ENCODE peak calls at places on chromosomes 3 and 15, in four cellular contexts. D, Z, P and K are unnamed samples. For H3K36me3, the result is how much of the 10 kb centered on the place peaks cover.

GRCh38 chr3:145798691-145799550 is 362.1 kb downstream of the PLOD2 start:
- DNase-seq in D (peak), Z (no peak), P (no peak), K (peak)

GRCh38 chr3:139540686-139541085 is 1.1 kb upstream of the RBP1 start:
- DNase-seq in D (no peak), Z (no peak), P (no peak), K (peak)

GRCh38 chr3:183698318-183698731 is 728 bp downstream of the YEATS2 start:
- DNase-seq in D (peak), Z (peak), P (peak), K (no peak)

GRCh38 chr3:44509393-44509921 is 32.0 kb upstream of the ZNF445 start:
- DNase-seq in D (peak), Z (no peak), P (no peak), K (no peak)

GRCh38 chr3:22939349-22939748 is 263.8 kb upstream of the UBE2E2 start:
- DNase-seq in D (peak), Z (peak), P (no peak), K (no peak)

GRCh38 chr15:63233667-63234419 is 43.6 kb upstream of the APH1B start:
- DNase-seq in D (peak), Z (peak), P (peak), K (no peak)

GRCh38 chr3:9994086-9994844 is 7.6 kb upstream of the EMC3 start:
- DNase-seq in D (peak), Z (peak), P (no peak), K (no peak)

GRCh38 chr15:75174736-75175135 is 26.9 kb upstream of the C15orf39 start:
- DNase-seq in D (no peak), Z (no peak), P (no peak), K (no peak)

GRCh38 chr3:61233828-61234227 is 17.4 kb downstream of the FHIT start:
- DNase-seq in D (no peak), Z (no peak), P (no peak), K (no peak)

GRCh38 chr3:194344012-194344411 is 7.1 kb downstream of the CPN2 start:
- DNase-seq in D (peak), Z (peak), P (no peak), K (no peak)

GRCh38 chr3:65587650-65588439 is 450.9 kb downstream of the MAGI1 start:
- DNase-seq in D (no peak), Z (no peak), P (no peak), K (no peak)

GRCh38 chr3:111591555-111591954 is 3.6 kb downstream of the ZBED2 start:
- DNase-seq in D (no peak), Z (peak), P (no peak), K (no peak)

DNA sequence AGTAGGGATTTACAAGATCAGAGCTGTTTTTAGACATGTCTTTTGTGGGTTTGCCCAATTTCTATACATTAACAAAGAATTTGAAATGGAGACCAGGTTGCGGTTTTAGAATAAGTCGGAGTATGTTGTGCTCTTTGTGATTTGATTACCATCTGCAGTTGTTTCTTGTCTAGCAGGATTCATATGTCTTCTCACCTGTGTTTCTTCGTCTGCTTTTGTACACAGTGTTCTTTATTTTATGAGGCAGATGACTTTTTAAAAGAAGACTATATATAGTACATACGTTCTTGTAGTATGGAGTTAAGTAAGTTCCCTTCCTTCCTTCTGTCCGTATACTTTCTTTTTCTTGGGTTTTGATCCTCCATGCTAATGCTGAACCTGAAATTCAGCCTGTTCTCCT is 175.3 kb upstream of the LRRFIP2 start:
- DNase-seq in D (no peak), Z (no peak), P (no peak), K (no peak)
- H3K36me3 ChIP-seq in D (under half), Z (under half), P (under half), K (under half)

DNA sequence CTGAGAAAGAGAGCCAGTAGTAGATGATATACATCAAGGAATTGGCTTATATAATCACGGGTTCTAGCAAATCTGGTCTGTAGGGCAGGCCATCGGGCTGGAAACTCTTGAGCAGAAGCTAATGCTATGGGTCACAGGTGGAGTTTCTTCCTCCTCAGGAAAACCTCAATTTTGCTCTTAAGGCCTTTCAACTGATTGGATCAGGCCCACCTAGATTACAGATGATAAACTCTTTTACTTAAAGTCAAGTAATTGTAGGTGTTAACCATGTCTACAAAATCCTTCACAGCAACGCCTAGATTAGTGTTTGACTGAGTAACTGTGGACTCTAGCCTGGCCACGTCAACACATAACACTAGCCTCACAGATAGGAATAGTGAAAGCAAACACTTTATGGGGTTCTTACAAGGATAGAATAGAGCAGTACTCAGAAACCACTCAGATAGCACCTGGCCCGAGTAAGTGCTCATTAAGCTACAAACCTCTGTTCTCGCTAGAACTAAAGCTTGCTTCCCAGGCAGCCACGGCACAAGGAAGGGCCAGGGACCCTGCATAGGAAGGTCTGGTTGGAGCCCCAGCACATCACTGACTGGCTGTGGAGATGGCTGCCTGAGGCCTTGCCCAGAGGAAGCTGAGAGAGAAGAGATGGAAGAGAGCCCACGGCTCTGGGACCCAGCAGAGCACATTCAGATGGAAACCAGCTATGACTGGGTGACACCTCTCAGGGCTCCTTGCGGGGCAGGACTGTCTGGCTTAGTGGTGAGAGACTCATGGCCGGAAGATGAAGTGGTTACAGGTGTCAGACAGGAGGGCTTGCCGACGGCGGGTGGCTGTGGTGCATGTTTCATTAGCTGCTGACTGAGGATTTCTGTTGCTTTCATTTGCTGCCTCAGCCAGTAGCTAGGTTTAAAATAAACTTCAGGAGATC is 202.5 kb upstream of the TLE3 start:
- DNase-seq in D (no peak), Z (no peak), P (no peak), K (no peak)
- H3K9ac ChIP-seq in D (no peak), Z (no peak), P (no peak), K (no peak)

DNA sequence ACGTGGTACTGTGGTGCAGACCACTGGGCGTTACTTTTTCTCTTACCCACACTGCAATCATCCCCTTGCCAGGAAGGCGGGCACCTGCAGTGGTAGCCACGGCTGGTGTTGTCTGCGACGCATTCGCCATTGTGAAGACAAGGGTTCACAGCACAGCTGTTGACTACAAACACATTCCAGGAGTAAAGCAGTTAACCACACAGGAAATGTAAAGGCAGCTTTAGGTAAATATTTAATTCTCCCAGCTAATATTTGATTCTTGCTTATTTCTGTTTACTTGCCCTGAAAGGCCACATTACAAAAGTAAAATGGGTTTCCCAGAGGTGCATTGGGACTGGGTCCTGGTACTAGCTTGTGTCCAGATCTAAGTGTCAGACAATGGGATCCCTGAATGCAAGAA is 45.4 kb downstream of the HEG1 start:
- DNase-seq in D (no peak), Z (no peak), P (no peak), K (no peak)
- H3K36me3 ChIP-seq in D (under half), Z (half or more), P (half or more), K (under half)

GRCh38 chr3:172038823-172039222 is 555 bp upstream of the FNDC3B start:
- DNase-seq in D (peak), Z (peak), P (no peak), K (no peak)
- H3K9ac ChIP-seq in D (peak), Z (peak), P (peak), K (peak)

GRCh38 chr3:15750143-15750542 is 47.6 kb downstream of the ANKRD28 start:
- DNase-seq in D (peak), Z (peak), P (peak), K (no peak)

GRCh38 chr3:15755181-15755580 is 42.6 kb downstream of the ANKRD28 start:
- DNase-seq in D (peak), Z (peak), P (no peak), K (no peak)

GRCh38 chr3:15754047-15754446 is 43.7 kb downstream of the ANKRD28 start:
- DNase-seq in D (peak), Z (peak), P (peak), K (no peak)

GRCh38 chr3:15753056-15753710 is 44.6 kb downstream of the ANKRD28 start:
- DNase-seq in D (peak), Z (no peak), P (no peak), K (no peak)

DNA sequence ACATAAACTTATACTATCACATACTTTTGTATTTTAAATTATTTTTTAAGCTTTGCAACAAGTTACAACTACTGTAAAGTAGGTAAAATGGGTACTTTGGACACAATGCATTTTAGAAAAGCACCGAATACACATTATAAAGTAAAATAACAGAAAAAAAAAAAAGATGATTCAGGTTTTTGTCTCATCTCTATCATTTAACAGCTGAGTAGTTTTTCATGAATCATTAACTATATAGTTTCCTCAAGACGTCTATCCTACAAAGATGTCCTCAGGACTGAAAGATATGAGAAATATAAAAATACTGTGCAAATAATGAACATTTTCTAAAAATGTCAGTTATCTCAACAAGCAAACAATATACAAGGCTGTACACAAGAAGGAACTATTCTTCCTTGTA is 46.9 kb downstream of the ANKRD28 start:
- DNase-seq in D (no peak), Z (no peak), P (no peak), K (no peak)
- H3K36me3 ChIP-seq in D (under half), Z (under half), P (under half), K (under half)

GRCh38 chr3:141544697-141545096 is 57.9 kb downstream of the RASA2 start:
- DNase-seq in D (no peak), Z (no peak), P (no peak), K (no peak)
- H3K9ac ChIP-seq in D (no peak), Z (no peak), P (no peak), K (no peak)